ENCODE peak calls at places on chromosomes 7 and 10, in ten cellular contexts. J, U, O, I, V, Z, C, D, E and L are unnamed samples.
A peak's percentile ranks its signal among the peaks of the same experiment; 100 is the strongest.

GRCh38 chr7:76047305-76047810 is 442 bp downstream of the STYXL1 start:
- DNase-seq in J (no peak), D (no peak), V (peak; percentile 6), O (no peak), E (peak; percentile 21), Z (no peak), U (no peak), C (no peak), I (no peak), L (no peak)

GRCh38 chr10:86757110-86757790 is 831 bp downstream of the BMPR1A start:
- DNase-seq in C (peak; percentile 32), I (peak; percentile 86), Z (peak; percentile 63), J (peak; percentile 20), E (peak; percentile 67), V (peak; percentile 20), O (no peak), U (peak; percentile 45), D (no peak), L (peak; percentile 25)

GRCh38 chr10:110207805-110208613 is 604 bp downstream of the MXI1 start:
- DNase-seq in U (peak; percentile 49), E (peak; percentile 28), I (peak; percentile 83), J (peak; percentile 25), O (peak; percentile 21), Z (peak; percentile 39), V (peak; percentile 59), D (peak; percentile 46), C (no peak), L (no peak)

GRCh38 chr7:106452031-106452851 is 167.5 kb upstream of the NAMPT start:
- DNase-seq in J (no peak), C (no peak), O (no peak), U (no peak), D (no peak), E (no peak), I (no peak), Z (no peak), V (no peak), L (no peak)

GRCh38 chr10:49327036-49327813 is 28.3 kb downstream of the C10orf71 start:
- DNase-seq in Z (no peak), C (no peak), D (no peak), E (no peak), V (no peak), U (no peak), O (no peak), J (no peak), I (no peak), L (no peak)

GRCh38 chr7:96949766-96950165 is 55.6 kb upstream of the DLX6 start:
- DNase-seq in U (no peak), E (peak; percentile 84), J (no peak), C (no peak), Z (peak; percentile 67), O (no peak), I (no peak), V (no peak), D (no peak), L (no peak)

GRCh38 chr10:71132321-71132810 is 80.0 kb upstream of the UNC5B start:
- DNase-seq in D (no peak), I (no peak), C (no peak), V (no peak), J (no peak), U (no peak), Z (no peak), O (no peak), E (no peak), L (no peak)

GRCh38 chr7:138097064-138097741 is 20.9 kb downstream of the AKR1D1 start:
- DNase-seq in O (no peak), V (no peak), U (no peak), J (no peak), Z (peak; percentile 51), I (no peak), C (no peak), E (peak; percentile 21), D (no peak), L (no peak)

GRCh38 chr10:119207367-119207668 is at the start of gene GRK5:
- DNase-seq in Z (peak; percentile 93), J (peak; percentile 90), O (peak; percentile 96), I (peak; percentile 98), V (peak; percentile 99), E (peak; percentile 97), U (peak; percentile 99), C (peak; percentile 89), D (peak; percentile 96), L (peak; percentile 95)

GRCh38 chr10:62038609-62039190 is 137.2 kb downstream of the ARID5B start:
- DNase-seq in D (peak; percentile 66), I (peak; percentile 89), O (peak; percentile 62), U (peak; percentile 44), Z (peak; percentile 78), E (peak; percentile 81), C (peak; percentile 79), V (peak; percentile 56), J (peak; percentile 60), L (peak; percentile 68)

GRCh38 chr10:80529604-80530003 is 8.1 kb upstream of the SH2D4B start:
- DNase-seq in E (no peak), C (no peak), V (no peak), U (no peak), D (no peak), Z (no peak), J (no peak), I (no peak), O (no peak), L (peak; percentile 43)

GRCh38 chr10:119896061-119896655 is 3.6 kb downstream of the SEC23IP start:
- DNase-seq in C (no peak), I (no peak), E (peak; percentile 64), O (no peak), U (no peak), D (no peak), J (no peak), V (no peak), Z (peak; percentile 78), L (no peak)

GRCh38 chr10:128377364-128377987 is 251.3 kb upstream of the MKI67 start:
- DNase-seq in I (no peak), U (no peak), J (no peak), C (no peak), O (no peak), D (no peak), V (no peak), E (no peak), Z (no peak), L (no peak)

GRCh38 chr7:95865716-95866371 is 93.5 kb downstream of the DYNC1I1 start:
- DNase-seq in O (no peak), Z (peak; percentile 39), J (no peak), I (no peak), U (no peak), D (no peak), C (no peak), E (peak; percentile 46), V (no peak), L (no peak)

GRCh38 chr10:71715026-71715425 is 4.6 kb downstream of the C10orf105 start:
- DNase-seq in C (no peak), Z (no peak), V (no peak), U (no peak), J (no peak), E (no peak), O (no peak), I (no peak), D (no peak), L (no peak)

GRCh38 chr10:44963772-44964633 is 4.4 kb downstream of the RASSF4 start:
- DNase-seq in I (peak; percentile 85), C (peak; percentile 72), Z (no peak), J (no peak), E (no peak), U (peak; percentile 66), D (no peak), V (no peak), O (peak; percentile 81), L (peak; percentile 90)

GRCh38 chr7:18619311-18619710 is 123.8 kb downstream of the HDAC9 start:
- DNase-seq in J (no peak), D (no peak), E (no peak), O (no peak), I (no peak), C (no peak), U (no peak), Z (no peak), V (no peak), L (no peak)

GRCh38 chr7:88331322-88331721 is 24.6 kb upstream of the STEAP4 start:
- DNase-seq in Z (no peak), J (no peak), V (no peak), I (no peak), C (no peak), U (no peak), O (no peak), D (no peak), E (no peak), L (no peak)

GRCh38 chr7:103071000-103071399 is 3.6 kb downstream of the FBXL13 start:
- DNase-seq in O (no peak), I (no peak), U (no peak), Z (no peak), V (no peak), E (no peak), D (no peak), J (no peak), C (no peak), L (no peak)

GRCh38 chr10:49071221-49071761 is 44.0 kb downstream of the VSTM4 start:
- DNase-seq in O (no peak), I (no peak), V (no peak), E (no peak), Z (peak; percentile 85), C (peak; percentile 26), U (no peak), J (no peak), D (no peak), L (no peak)

GRCh38 chr7:132450706-132451105 is 125.6 kb downstream of the PLXNA4 start:
- DNase-seq in D (no peak), J (no peak), I (no peak), C (no peak), U (no peak), V (no peak), Z (no peak), E (no peak), O (no peak), L (no peak)

GRCh38 chr10:77287647-77288120 is 349.9 kb downstream of the KCNMA1 start:
- DNase-seq in D (no peak), U (no peak), Z (no peak), E (no peak), J (no peak), C (no peak), O (no peak), I (no peak), V (no peak), L (no peak)

GRCh38 chr10:7587865-7588188 is 78.9 kb downstream of the ITIH5 start:
- DNase-seq in V (no peak), O (no peak), U (no peak), C (no peak), E (no peak), D (no peak), I (no peak), J (no peak), Z (no peak), L (no peak)

GRCh38 chr7:144835166-144835611 is 664 bp downstream of the TPK1 start:
- DNase-seq in V (no peak), C (peak; percentile 47), D (peak; percentile 22), J (peak; percentile 36), E (peak; percentile 60), Z (peak; percentile 53), I (no peak), U (no peak), O (peak; percentile 53), L (peak; percentile 26)

GRCh38 chr7:108149119-108149518 is 19.0 kb upstream of the LAMB4 start:
- DNase-seq in V (no peak), U (no peak), J (no peak), D (no peak), O (no peak), C (no peak), I (no peak), Z (no peak), E (no peak), L (no peak)

GRCh38 chr7:405489-406211 is 114.0 kb downstream of the PDGFA start:
- DNase-seq in O (no peak), Z (no peak), J (no peak), I (peak; percentile 75), C (no peak), E (no peak), V (no peak), D (no peak), U (no peak), L (peak; percentile 10)

GRCh38 chr7:12927635-12928434 is 240.4 kb downstream of the ARL4A start:
- DNase-seq in D (no peak), Z (no peak), O (no peak), E (no peak), I (no peak), V (no peak), J (no peak), C (no peak), U (no peak), L (no peak)

GRCh38 chr10:126073606-126074005 is 177.2 kb downstream of the FANK1 start:
- DNase-seq in O (no peak), Z (no peak), V (no peak), U (no peak), C (no peak), D (no peak), J (no peak), I (no peak), E (peak; percentile 62), L (no peak)